ENCODE peak calls at places on chromosomes 2 and 18, in six cellular contexts. D is AG04450; W is activated effector memory CD4-positive, alpha-beta T cell treated with Interleukin-2 at 50 U/mL for 16 hours; G is NCI-H524; R is heart left ventricle; S is fibroblast of mammary gland. I is an unnamed sample.

GRCh38 chr2:20599861-20600461 is 50.9 kb downstream of the HS1BP3 start:
- DNase-seq in G (no peak), D (no peak), S (no peak), R (peak), W (no peak), I (no peak)

GRCh38 chr2:239979243-239980023 is 45.7 kb downstream of the NDUFA10 start:
- DNase-seq in D (no peak), R (no peak), G (no peak), S (peak), W (no peak), I (no peak)

GRCh38 chr2:239753537-239753936 is 271.6 kb downstream of the NDUFA10 start:
- DNase-seq in D (no peak), W (no peak), R (no peak), S (no peak), G (no peak), I (no peak)

GRCh38 chr2:234690569-234691225 is 193.8 kb upstream of the ARL4C start:
- DNase-seq in D (no peak), R (no peak), W (no peak), G (no peak), S (peak), I (peak)

GRCh38 chr2:30580394-30580793 is 133.3 kb downstream of the LCLAT1 start:
- DNase-seq in R (no peak), W (no peak), S (no peak), D (no peak), G (no peak), I (no peak)

GRCh38 chr2:165508927-165509326 is 39.4 kb downstream of the CSRNP3 start:
- DNase-seq in D (no peak), G (no peak), W (no peak), S (peak), R (no peak), I (no peak)

GRCh38 chr2:148936857-148937450 is 61.9 kb downstream of the KIF5C start:
- DNase-seq in R (no peak), W (no peak), G (no peak), D (no peak), S (no peak), I (no peak)

GRCh38 chr2:156110890-156111289 is 221.6 kb downstream of the NR4A2 start:
- DNase-seq in R (no peak), S (no peak), G (no peak), W (no peak), D (no peak), I (no peak)

GRCh38 chr18:77039196-77040140 is 93.1 kb downstream of the MBP start:
- DNase-seq in D (no peak), R (no peak), W (no peak), S (peak), G (no peak), I (no peak)

GRCh38 chr18:63578357-63578958 is 8.7 kb upstream of the SERPINB13 start:
- DNase-seq in S (peak), R (no peak), W (no peak), G (peak), D (no peak), I (no peak)

GRCh38 chr2:160144278-160144990 is 55.6 kb downstream of the ITGB6 start:
- DNase-seq in D (no peak), S (no peak), W (no peak), R (no peak), G (no peak), I (no peak)

GRCh38 chr2:241870081-241870541 is 582 bp downstream of the RTP5 start:
- DNase-seq in W (no peak), D (no peak), R (no peak), S (no peak), G (peak), I (peak)

GRCh38 chr2:54500404-54501147 is 44.4 kb downstream of the SPTBN1 start:
- DNase-seq in W (no peak), R (no peak), G (no peak), S (no peak), D (no peak), I (no peak)

GRCh38 chr2:233115121-233115520 is 55.0 kb downstream of the INPP5D start:
- DNase-seq in G (no peak), S (no peak), W (no peak), D (no peak), R (no peak), I (no peak)

GRCh38 chr2:1546901-1547300 is 133.6 kb downstream of the TPO start:
- DNase-seq in G (no peak), R (no peak), S (no peak), D (no peak), W (no peak), I (no peak)

GRCh38 chr2:210611466-210611865 is 55.1 kb downstream of the CPS1 start:
- DNase-seq in W (no peak), S (no peak), R (no peak), D (no peak), G (no peak), I (no peak)

GRCh38 chr18:66749030-66749429 is 145.1 kb upstream of the CDH19 start:
- DNase-seq in D (no peak), W (no peak), G (no peak), S (no peak), R (no peak), I (no peak)

GRCh38 chr2:36780231-36780808 is 83.8 kb downstream of the VIT start:
- DNase-seq in D (peak), R (no peak), G (no peak), S (peak), W (no peak), I (peak)

GRCh38 chr2:179044500-179044899 is 5.4 kb downstream of the CCDC141 start:
- DNase-seq in S (no peak), D (no peak), W (no peak), G (no peak), R (no peak), I (no peak)

GRCh38 chr2:16927398-16927797 is 261.8 kb upstream of the CYRIA start:
- DNase-seq in D (no peak), R (no peak), S (no peak), G (no peak), W (no peak), I (no peak)

GRCh38 chr18:41206341-41206740 is 748.7 kb upstream of the PIK3C3 start:
- DNase-seq in R (no peak), W (no peak), D (no peak), G (peak), S (no peak), I (no peak)

GRCh38 chr2:39379643-39380524 is 57.2 kb downstream of the MAP4K3 start:
- DNase-seq in W (no peak), D (peak), G (peak), R (no peak), S (peak), I (peak)

GRCh38 chr2:224410946-224411561 is 9.1 kb upstream of the FAM124B start:
- DNase-seq in S (peak), W (no peak), R (no peak), D (no peak), G (no peak), I (no peak)

GRCh38 chr2:96097951-96098823 is 18.2 kb downstream of the ADRA2B start:
- DNase-seq in G (no peak), W (no peak), D (no peak), S (no peak), R (peak), I (no peak)

GRCh38 chr2:7430869-7431641 is 513.8 kb downstream of the RNF144A start:
- DNase-seq in R (peak), D (no peak), G (peak), S (no peak), W (peak), I (no peak)

GRCh38 chr2:209321076-209321475 is 102.8 kb upstream of the MAP2 start:
- DNase-seq in W (no peak), G (no peak), D (no peak), R (no peak), S (peak), I (no peak)

GRCh38 chr2:69241664-69242063 is 145.4 kb downstream of the GFPT1 start:
- DNase-seq in G (no peak), R (no peak), D (no peak), S (no peak), W (no peak), I (no peak)

GRCh38 chr2:49444005-49444404 is 289.7 kb upstream of the FSHR start:
- DNase-seq in S (no peak), D (no peak), W (no peak), G (no peak), R (no peak), I (no peak)

GRCh38 chr2:2662037-2662846 is 331.2 kb upstream of the MYT1L start:
- DNase-seq in D (no peak), W (no peak), G (no peak), S (no peak), R (peak), I (no peak)

GRCh38 chr2:232139786-232140562 is 178.5 kb downstream of the DIS3L2 start:
- DNase-seq in R (no peak), W (no peak), S (peak), D (no peak), G (no peak), I (no peak)

GRCh38 chr2:217099561-217099960 is 239.7 kb upstream of the TNP1 start:
- DNase-seq in R (no peak), W (no peak), D (no peak), G (no peak), S (peak), I (no peak)

GRCh38 chr2:74762789-74763188 is 71.1 kb upstream of the HK2 start:
- DNase-seq in S (no peak), R (no peak), W (no peak), D (no peak), G (no peak), I (no peak)

GRCh38 chr2:152037711-152038110 is 61.1 kb downstream of the CACNB4 start:
- DNase-seq in D (no peak), G (no peak), S (no peak), R (peak), W (no peak), I (no peak)

GRCh38 chr2:223442874-223443273 is 159.3 kb downstream of the SCG2 start:
- DNase-seq in R (no peak), G (no peak), D (no peak), W (no peak), S (no peak), I (no peak)

GRCh38 chr2:218344090-218344754 is 12.4 kb upstream of the CATIP start:
- DNase-seq in R (no peak), S (no peak), D (no peak), G (no peak), W (no peak), I (no peak)

GRCh38 chr2:84906900-84907714 is 1.7 kb downstream of the TMSB10 start:
- DNase-seq in W (peak), D (no peak), S (peak), R (peak), G (no peak), I (peak)

GRCh38 chr2:71696381-71696780 is 243.0 kb downstream of the DYSF start:
- DNase-seq in S (no peak), D (no peak), W (no peak), G (no peak), R (no peak), I (no peak)

I was measured in NCI-H1694 treated with DMSO at 0.1 percent for 48 hours.